ENCODE peak calls at places on chromosome 3, in four cellular contexts. W is thoracic aorta; X is Right ventricle myocardium superior; O is CD8-positive, alpha-beta memory T cell. J is an unnamed sample.

GRCh38 chr3:141965471-141965870 is 89.0 kb downstream of the ATP1B3 start:
- DNase-seq in W (no peak), O (no peak), X (no peak), J (no peak)

GRCh38 chr3:85935171-85935570 is 976.4 kb downstream of the CADM2 start:
- DNase-seq in O (no peak), W (no peak), X (no peak), J (no peak)

GRCh38 chr3:132730891-132731580 is 8.8 kb upstream of the NPHP3 start:
- DNase-seq in W (no peak), X (no peak), O (no peak), J (no peak)

GRCh38 chr3:138692152-138692551 is 83.6 kb downstream of the FAIM start:
- DNase-seq in O (no peak), W (no peak), X (no peak), J (no peak)

GRCh38 chr3:185250247-185250646 is 3.6 kb downstream of the EHHADH start:
- DNase-seq in W (no peak), O (no peak), X (no peak), J (no peak)

GRCh38 chr3:99909714-99910508 is 92.2 kb downstream of the CMSS1 start:
- DNase-seq in X (no peak), O (no peak), W (no peak), J (no peak)

GRCh38 chr3:188205992-188206416 is 52.0 kb downstream of the LPP start:
- DNase-seq in O (no peak), X (no peak), W (no peak), J (no peak)

GRCh38 chr3:108222813-108223307 is 636 bp upstream of the IFT57 start:
- DNase-seq in W (no peak), O (no peak), X (no peak), J (no peak)

GRCh38 chr3:61158152-61158551 is 93.1 kb downstream of the FHIT start:
- DNase-seq in X (no peak), W (no peak), O (no peak), J (no peak)

GRCh38 chr3:82145742-82146141 is 384.3 kb upstream of the GBE1 start:
- DNase-seq in O (no peak), X (no peak), W (no peak), J (no peak)

GRCh38 chr3:12350151-12350813 is 61.4 kb downstream of the PPARG start:
- DNase-seq in X (no peak), W (no peak), O (no peak), J (no peak)

GRCh38 chr3:197212290-197212689 is 86.1 kb downstream of the DLG1 start:
- DNase-seq in X (no peak), W (no peak), O (no peak), J (no peak)

GRCh38 chr3:124650798-124651197 is 79.5 kb upstream of the UMPS start:
- DNase-seq in X (no peak), W (no peak), O (no peak), J (no peak)

GRCh38 chr3:117047951-117048705 is 338.5 kb downstream of the TUSC7 start:
- DNase-seq in O (no peak), W (no peak), X (no peak), J (no peak)

GRCh38 chr3:169348981-169349942 is 314.2 kb downstream of the MECOM start:
- DNase-seq in O (no peak), W (no peak), X (no peak), J (no peak)

GRCh38 chr3:172974969-172975368 is 166.1 kb downstream of the SPATA16 start:
- DNase-seq in W (no peak), O (no peak), X (no peak), J (no peak)

GRCh38 chr3:146222204-146223046 is 28.5 kb downstream of the PLSCR4 start:
- DNase-seq in W (no peak), X (no peak), O (no peak), J (no peak)

GRCh38 chr3:123892195-123892594 is 8.1 kb upstream of the MYLK start:
- DNase-seq in O (no peak), W (no peak), X (no peak), J (no peak)

GRCh38 chr3:36868614-36869436 is 76.0 kb downstream of the TRANK1 start:
- DNase-seq in W (no peak), X (no peak), O (peak; percentile 18), J (peak; percentile 20)

GRCh38 chr3:112888388-112889085 is 41.9 kb upstream of the CD200R1L start:
- DNase-seq in X (no peak), O (no peak), W (no peak), J (no peak)

GRCh38 chr3:164478323-164478722 is 600.0 kb downstream of the SI start:
- DNase-seq in X (no peak), W (no peak), O (no peak), J (no peak)

GRCh38 chr3:43733459-43734384 is 43.0 kb downstream of the ABHD5 start:
- DNase-seq in X (peak; percentile 65), O (no peak), W (peak; percentile 56), J (no peak)

GRCh38 chr3:99929409-99930139 is 111.9 kb downstream of the CMSS1 start:
- DNase-seq in W (no peak), O (no peak), X (peak; percentile 62), J (no peak)

J was measured in activated T-helper 2 cell treated with anti-CD3 and anti-CD28 coated beads, Interferon-gamma antibody, Interleukin-2, Interleukin-4, amounts not matched to agents 10 μg/mL and 5 μg/mL and 100 μg/mL, durations not matched to agents 14 hours and 24 hours and 36 hours.